ENCODE peak calls at places on chromosomes 4 and X, in six cellular contexts. A is K562, N is HCT116, V is NT2/D1, I is H1, G is GM12878. F is an unnamed sample.

GRCh38 chrX:65528705-65529340 is 5.8 kb downstream of the LAS1L start:
- DNase-seq in A (peak), N (no peak), V (peak), I (peak), G (no peak), F (no peak)

GRCh38 chrX:138945219-138945618 is 233.7 kb upstream of the FGF13 start:
- DNase-seq in A (no peak), N (no peak), V (no peak), I (no peak), G (no peak), F (no peak)

GRCh38 chr4:151442002-151442401 is 33.0 kb downstream of the FHIP1A start:
- DNase-seq in A (no peak), N (no peak), V (no peak), I (no peak), G (no peak), F (no peak)

GRCh38 chrX:1231850-1232505 is 19.5 kb upstream of the CRLF2 start:
- DNase-seq in A (no peak), N (no peak), V (no peak), I (no peak), G (no peak), F (no peak)

GRCh38 chr4:158033416-158033863 is 139.4 kb downstream of the GASK1B start:
- DNase-seq in A (no peak), N (no peak), V (no peak), I (no peak), G (no peak), F (peak)

GRCh38 chr4:6208416-6208815 is 8.1 kb upstream of the JAKMIP1 start:
- DNase-seq in A (no peak), N (no peak), V (no peak), I (no peak), G (no peak), F (no peak)

GRCh38 chrX:38628587-38628986 is 67.2 kb downstream of the TSPAN7 start:
- DNase-seq in A (no peak), N (no peak), V (no peak), I (no peak), G (no peak), F (no peak)

GRCh38 chr4:145805490-145805889 is 125.5 kb downstream of the C4orf51 start:
- DNase-seq in A (no peak), N (no peak), V (peak), I (peak), G (no peak), F (peak)

GRCh38 chrX:80808854-80809493 is 703 bp downstream of the BRWD3 start:
- DNase-seq in A (peak), N (no peak), V (no peak), I (no peak), G (no peak), F (no peak)

GRCh38 chr4:185011408-185011807 is 6.9 kb upstream of the HELT start:
- DNase-seq in A (peak), N (peak), V (no peak), I (no peak), G (no peak), F (peak)

GRCh38 chrX:107205770-107206696 is at the start of the genes DNAAF6 and NUP62CL:
- DNase-seq in A (peak), N (peak), V (peak), I (peak), G (peak), F (peak)

GRCh38 chr4:102114118-102114630 is 231.1 kb downstream of the SLC39A8 start:
- DNase-seq in A (no peak), N (no peak), V (no peak), I (no peak), G (no peak), F (no peak)

GRCh38 chrX:43836435-43837184 is 45.6 kb downstream of the MAOB start:
- DNase-seq in A (peak), N (peak), V (peak), I (no peak), G (no peak), F (peak)

GRCh38 chrX:10325606-10326005 is 168.8 kb downstream of the CLCN4 start:
- DNase-seq in A (no peak), N (no peak), V (no peak), I (no peak), G (no peak), F (no peak)

GRCh38 chr4:38805530-38806145 is 1.0 kb upstream of the TLR1 start:
- DNase-seq in A (no peak), N (no peak), V (no peak), I (no peak), G (peak), F (no peak)

GRCh38 chr4:57763070-57763469 is 652.9 kb upstream of the IGFBP7 start:
- DNase-seq in A (no peak), N (no peak), V (no peak), I (no peak), G (no peak), F (no peak)

GRCh38 chr4:74805601-74806000 is 11.3 kb upstream of the BTC start:
- DNase-seq in A (no peak), N (peak), V (no peak), I (no peak), G (no peak), F (peak)

GRCh38 chrX:25072247-25072646 is 56.5 kb upstream of the ARX start:
- DNase-seq in A (no peak), N (no peak), V (no peak), I (no peak), G (no peak), F (no peak)

GRCh38 chr4:82745173-82745842 is 53.3 kb downstream of the SCD5 start:
- DNase-seq in A (no peak), N (no peak), V (no peak), I (no peak), G (no peak), F (no peak)

GRCh38 chr4:130257271-130257670 is 1161.3 kb downstream of the C4orf33 start:
- DNase-seq in A (no peak), N (no peak), V (no peak), I (no peak), G (no peak), F (no peak)

GRCh38 chr4:110498420-110498819 is 22.5 kb downstream of the ENPEP start:
- DNase-seq in A (no peak), N (no peak), V (no peak), I (no peak), G (no peak), F (no peak)

GRCh38 chr4:149749769-149750168 is 65.9 kb downstream of the IQCM start:
- DNase-seq in A (no peak), N (no peak), V (no peak), I (no peak), G (no peak), F (no peak)

GRCh38 chr4:112905728-112906127 is 143.7 kb upstream of the ANK2 start:
- DNase-seq in A (no peak), N (no peak), V (no peak), I (no peak), G (no peak), F (no peak)

GRCh38 chr4:112910109-112910736 is 139.2 kb upstream of the ANK2 start:
- DNase-seq in A (no peak), N (no peak), V (no peak), I (no peak), G (no peak), F (no peak)

DNA sequence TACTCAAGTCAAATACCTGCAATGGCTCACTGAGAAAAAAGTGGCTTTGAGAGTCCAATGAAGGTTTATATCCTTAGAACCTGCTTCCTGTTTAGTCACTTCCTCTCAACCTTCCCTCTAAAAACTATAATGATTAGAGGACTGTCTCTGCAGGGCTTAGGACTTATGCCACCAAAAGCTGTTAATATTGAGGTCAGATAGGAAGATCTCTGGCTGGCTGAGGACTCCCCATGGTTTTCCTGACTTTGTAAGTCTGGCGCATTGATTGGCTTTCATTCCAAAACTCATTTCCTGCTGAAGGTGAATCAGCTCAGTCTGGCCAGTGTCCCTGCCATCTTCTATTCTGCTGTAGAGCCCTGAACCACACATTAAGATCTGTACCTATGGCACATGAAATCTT is 140.9 kb upstream of the ANK2 start:
- DNase-seq in A (no peak), N (no peak), V (no peak), I (no peak), G (no peak), F (no peak)
- TF ChIP-seq ZNF274 in A (no peak), N (no peak), V (no peak), I (no peak), G (no peak), F (no peak)

GRCh38 chr4:123127218-123127617 is 204.8 kb upstream of the NUDT6 start:
- DNase-seq in A (no peak), N (no peak), V (no peak), I (no peak), G (no peak), F (no peak)

GRCh38 chr4:123116412-123116811 is 194.0 kb upstream of the NUDT6 start:
- DNase-seq in A (no peak), N (no peak), V (no peak), I (no peak), G (no peak), F (peak)

GRCh38 chr4:123120473-123120872 is 198.1 kb upstream of the NUDT6 start:
- DNase-seq in A (no peak), N (no peak), V (no peak), I (no peak), G (no peak), F (no peak)

GRCh38 chr4:123125477-123125876 is 203.1 kb upstream of the NUDT6 start:
- DNase-seq in A (no peak), N (no peak), V (no peak), I (no peak), G (no peak), F (no peak)

DNA sequence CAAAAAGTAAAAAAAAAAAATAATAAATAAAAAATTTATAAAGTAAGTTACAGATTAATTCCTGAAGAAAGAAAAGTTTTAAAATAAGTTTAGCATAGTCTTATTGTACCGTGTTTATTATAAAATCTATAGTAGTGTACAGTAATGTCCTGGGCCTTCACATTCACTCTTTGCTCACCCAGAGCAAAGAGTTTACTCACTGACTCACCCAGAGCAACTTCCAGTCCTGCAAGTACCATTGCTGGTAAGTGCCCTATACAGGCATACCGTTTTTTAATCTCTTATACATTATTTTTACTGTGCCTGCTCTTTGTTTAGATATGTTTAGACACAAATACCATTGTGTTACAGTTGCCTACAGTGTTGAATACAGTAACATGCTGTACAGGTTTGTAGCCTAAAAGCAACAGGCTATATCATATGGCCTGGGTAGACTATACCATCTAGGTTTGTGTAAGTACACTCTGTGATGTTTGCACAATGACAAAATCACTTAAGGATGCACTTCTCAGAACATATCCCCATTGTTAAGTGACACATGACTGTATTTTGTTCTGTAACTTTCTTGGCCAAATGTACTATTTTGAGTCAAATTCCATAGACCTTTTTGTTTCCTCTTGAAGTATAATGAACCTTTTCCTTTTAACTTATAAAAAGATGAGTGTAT is 199.0 kb upstream of the NUDT6 start:
- DNase-seq in A (no peak), N (no peak), V (no peak), I (no peak), G (no peak), F (peak)
- TF ChIP-seq ZNF274 in A (no peak), N (no peak), V (no peak), I (no peak), G (no peak), F (no peak)

GRCh38 chrX:116009348-116009747 is 161.2 kb upstream of the AGTR2 start:
- DNase-seq in A (no peak), N (no peak), V (no peak), I (no peak), G (no peak), F (no peak)
- TF ChIP-seq ZNF274 in A (no peak), N (no peak), V (no peak), I (no peak), G (no peak), F (no peak)

GRCh38 chr4:8581094-8581861 is 1.1 kb downstream of the GPR78 start:
- DNase-seq in A (no peak), N (no peak), V (no peak), I (no peak), G (no peak), F (no peak)
- TF ChIP-seq ZNF274 in A (no peak), N (no peak), V (no peak), I (no peak), G (no peak), F (no peak)

GRCh38 chr4:10098770-10099139 is 17.8 kb downstream of the WDR1 start:
- DNase-seq in A (no peak), N (peak), V (no peak), I (no peak), G (no peak), F (no peak)
- TF ChIP-seq ZNF274 in A (no peak), N (no peak), V (no peak), I (no peak), G (no peak), F (no peak)

F was measured in HepG2.